ENCODE peak calls at places on chromosomes 5 and 9, in six cellular contexts. X, W, O, Y, K and P are unnamed samples.

GRCh38 chr5:143470120-143470519 is 66.6 kb upstream of the NR3C1 start:
- DNase-seq in X (no peak), W (no peak), O (no peak), Y (no peak), K (no peak), P (no peak)

GRCh38 chr9:21473236-21473635 is 8.9 kb downstream of the IFNE start:
- DNase-seq in X (peak), W (no peak), O (no peak), Y (no peak), K (no peak), P (no peak)

GRCh38 chr5:67400752-67401151 is 204.2 kb upstream of the CD180 start:
- DNase-seq in X (no peak), W (no peak), O (no peak), Y (no peak), K (no peak), P (peak)

GRCh38 chr5:5140051-5141010 is at the start of gene ADAMTS16:
- DNase-seq in X (no peak), W (no peak), O (no peak), Y (no peak), K (no peak), P (no peak)

GRCh38 chr5:5598547-5599113 is 176.2 kb downstream of the ICE1 start:
- DNase-seq in X (peak), W (no peak), O (no peak), Y (no peak), K (peak), P (no peak)

GRCh38 chr9:14400658-14400995 is 86.7 kb upstream of the NFIB start:
- DNase-seq in X (peak), W (no peak), O (peak), Y (peak), K (peak), P (peak)

GRCh38 chr9:89593776-89594427 is 10.9 kb upstream of the GADD45G start:
- DNase-seq in X (peak), W (no peak), O (peak), Y (peak), K (peak), P (no peak)

GRCh38 chr5:6675784-6676499 is 37.3 kb upstream of the TENT4A start:
- DNase-seq in X (peak), W (no peak), O (no peak), Y (no peak), K (no peak), P (no peak)

GRCh38 chr5:174690256-174690655 is 34.1 kb upstream of the MSX2 start:
- DNase-seq in X (no peak), W (no peak), O (peak), Y (peak), K (no peak), P (no peak)

GRCh38 chr9:38142201-38142600 is 73.2 kb upstream of the SHB start:
- DNase-seq in X (no peak), W (no peak), O (peak), Y (peak), K (no peak), P (no peak)

GRCh38 chr5:57432876-57433275 is 49.7 kb downstream of the ACTBL2 start:
- DNase-seq in X (no peak), W (no peak), O (no peak), Y (no peak), K (no peak), P (no peak)

GRCh38 chr5:159056201-159056600 is 43.5 kb downstream of the EBF1 start:
- DNase-seq in X (no peak), W (no peak), O (no peak), Y (no peak), K (no peak), P (no peak)

GRCh38 chr9:75197521-75197920 is 109.2 kb downstream of the OSTF1 start:
- DNase-seq in X (no peak), W (no peak), O (peak), Y (no peak), K (no peak), P (no peak)

GRCh38 chr5:177982072-177982727 is 13.8 kb downstream of the PROP1 start:
- DNase-seq in X (no peak), W (no peak), O (peak), Y (no peak), K (no peak), P (no peak)

GRCh38 chr5:88675159-88675757 is 207.7 kb downstream of the MEF2C start:
- DNase-seq in X (no peak), W (no peak), O (no peak), Y (no peak), K (no peak), P (no peak)

GRCh38 chr5:22708770-22709328 is 144.3 kb downstream of the CDH12 start:
- DNase-seq in X (no peak), W (no peak), O (no peak), Y (no peak), K (no peak), P (no peak)

GRCh38 chr5:174732040-174733020 is 7.9 kb downstream of the MSX2 start:
- DNase-seq in X (no peak), W (no peak), O (no peak), Y (no peak), K (no peak), P (no peak)

GRCh38 chr5:52783226-52783959 is 4.3 kb upstream of the ITGA1 start:
- DNase-seq in X (peak), W (no peak), O (peak), Y (peak), K (no peak), P (no peak)

GRCh38 chr9:124510650-124511425 is 3.6 kb upstream of the NR5A1 start:
- DNase-seq in X (no peak), W (no peak), O (no peak), Y (no peak), K (no peak), P (no peak)

GRCh38 chr5:67963789-67964519 is 251.6 kb upstream of the PIK3R1 start:
- DNase-seq in X (no peak), W (no peak), O (no peak), Y (no peak), K (no peak), P (no peak)

GRCh38 chr9:124595743-124596142 is 88.5 kb upstream of the NR5A1 start:
- DNase-seq in X (no peak), W (no peak), O (no peak), Y (no peak), K (no peak), P (no peak)

GRCh38 chr9:98807070-98807810 is at the start of gene GALNT12:
- DNase-seq in X (no peak), W (no peak), O (peak), Y (peak), K (peak), P (no peak)

GRCh38 chr5:132369471-132370240 is at the start of gene SLC22A5:
- DNase-seq in X (no peak), W (no peak), O (peak), Y (peak), K (peak), P (peak)

GRCh38 chr5:171965740-171966139 is 40.7 kb downstream of the FBXW11 start:
- DNase-seq in X (no peak), W (no peak), O (no peak), Y (no peak), K (no peak), P (no peak)

GRCh38 chr9:94779101-94779500 is 52.6 kb downstream of the AOPEP start:
- DNase-seq in X (no peak), W (no peak), O (no peak), Y (no peak), K (no peak), P (no peak)

GRCh38 chr9:84138543-84138942 is 157.9 kb downstream of the RMI1 start:
- DNase-seq in X (no peak), W (no peak), O (no peak), Y (no peak), K (no peak), P (no peak)

GRCh38 chr5:131279209-131279608 is 15.4 kb downstream of the CDC42SE2 start:
- DNase-seq in X (no peak), W (no peak), O (no peak), Y (no peak), K (no peak), P (no peak)

GRCh38 chr9:89686134-89686533 is 81.3 kb downstream of the GADD45G start:
- DNase-seq in X (no peak), W (peak), O (no peak), Y (no peak), K (peak), P (no peak)

GRCh38 chr5:159097461-159098284 is 2.0 kb downstream of the EBF1 start:
- DNase-seq in X (no peak), W (no peak), O (peak), Y (no peak), K (no peak), P (no peak)

GRCh38 chr5:174945853-174946252 is 221.5 kb downstream of the MSX2 start:
- DNase-seq in X (no peak), W (no peak), O (no peak), Y (no peak), K (no peak), P (no peak)